ENCODE peak calls at places on chromosomes 11 and 22, in seven cellular contexts. One of them, this sample, is unnamed.

GRCh38 chr11:101583180-101584128 is at the start of gene TRPC6:
- DNase-seq in body of pancreas: peak
- DNase-seq in epithelial cell of esophagus: peak
- DNase-seq in brain microvascular endothelial cell: peak
- DNase-seq in DND-41: no peak
- DNase-seq in colonic mucosa: no peak
- DNase-seq in IMR-90: peak
- DNase-seq in this sample: peak

GRCh38 chr11:2508793-2509192 is 64.0 kb downstream of the KCNQ1 start:
- DNase-seq in body of pancreas: no peak
- DNase-seq in epithelial cell of esophagus: no peak
- DNase-seq in brain microvascular endothelial cell: no peak
- DNase-seq in DND-41: no peak
- DNase-seq in colonic mucosa: no peak
- DNase-seq in IMR-90: no peak
- DNase-seq in this sample: no peak

GRCh38 chr22:48800036-48800885 is 1027.4 kb downstream of the BRD1 start:
- DNase-seq in body of pancreas: no peak
- DNase-seq in epithelial cell of esophagus: no peak
- DNase-seq in brain microvascular endothelial cell: no peak
- DNase-seq in DND-41: no peak
- DNase-seq in colonic mucosa: no peak
- DNase-seq in IMR-90: no peak
- DNase-seq in this sample: no peak

GRCh38 chr22:17152340-17152739 is 6.7 kb downstream of the HDHD5 start:
- DNase-seq in body of pancreas: no peak
- DNase-seq in epithelial cell of esophagus: no peak
- DNase-seq in brain microvascular endothelial cell: no peak
- DNase-seq in DND-41: no peak
- DNase-seq in colonic mucosa: no peak
- DNase-seq in IMR-90: no peak
- DNase-seq in this sample: no peak

GRCh38 chr22:19911540-19912235 is 29.9 kb upstream of the COMT start:
- DNase-seq in body of pancreas: no peak
- DNase-seq in epithelial cell of esophagus: no peak
- DNase-seq in brain microvascular endothelial cell: no peak
- DNase-seq in DND-41: no peak
- DNase-seq in colonic mucosa: no peak
- DNase-seq in IMR-90: no peak
- DNase-seq in this sample: no peak

GRCh38 chr11:67286621-67287333 is 2.3 kb upstream of the ANKRD13D start:
- DNase-seq in body of pancreas: no peak
- DNase-seq in epithelial cell of esophagus: no peak
- DNase-seq in brain microvascular endothelial cell: no peak
- DNase-seq in DND-41: no peak
- DNase-seq in colonic mucosa: no peak
- DNase-seq in IMR-90: no peak
- DNase-seq in this sample: no peak

GRCh38 chr11:33500331-33500730 is 200.3 kb downstream of the C11orf91 start:
- DNase-seq in body of pancreas: no peak
- DNase-seq in epithelial cell of esophagus: no peak
- DNase-seq in brain microvascular endothelial cell: no peak
- DNase-seq in DND-41: no peak
- DNase-seq in colonic mucosa: no peak
- DNase-seq in IMR-90: peak
- DNase-seq in this sample: peak

GRCh38 chr11:28170759-28171158 is 62.6 kb downstream of the METTL15 start:
- DNase-seq in body of pancreas: no peak
- DNase-seq in epithelial cell of esophagus: no peak
- DNase-seq in brain microvascular endothelial cell: no peak
- DNase-seq in DND-41: no peak
- DNase-seq in colonic mucosa: no peak
- DNase-seq in IMR-90: no peak
- DNase-seq in this sample: no peak

GRCh38 chr22:17191163-17191562 is 28.1 kb downstream of the ADA2 start:
- DNase-seq in body of pancreas: no peak
- DNase-seq in epithelial cell of esophagus: no peak
- DNase-seq in brain microvascular endothelial cell: peak
- DNase-seq in DND-41: no peak
- DNase-seq in colonic mucosa: no peak
- DNase-seq in IMR-90: peak
- DNase-seq in this sample: no peak

GRCh38 chr22:39185601-39186012 is 33.1 kb upstream of the CBX7 start:
- DNase-seq in body of pancreas: no peak
- DNase-seq in epithelial cell of esophagus: no peak
- DNase-seq in brain microvascular endothelial cell: no peak
- DNase-seq in DND-41: no peak
- DNase-seq in colonic mucosa: no peak
- DNase-seq in IMR-90: peak
- DNase-seq in this sample: no peak

GRCh38 chr22:39937881-39938280 is 22.3 kb upstream of the TMA7B start:
- DNase-seq in body of pancreas: no peak
- DNase-seq in epithelial cell of esophagus: no peak
- DNase-seq in brain microvascular endothelial cell: no peak
- DNase-seq in DND-41: no peak
- DNase-seq in colonic mucosa: no peak
- DNase-seq in IMR-90: no peak
- DNase-seq in this sample: no peak

GRCh38 chr11:57214494-57214893 is 22.6 kb downstream of the APLNR start:
- DNase-seq in body of pancreas: no peak
- DNase-seq in epithelial cell of esophagus: peak
- DNase-seq in brain microvascular endothelial cell: peak
- DNase-seq in DND-41: no peak
- DNase-seq in colonic mucosa: no peak
- DNase-seq in IMR-90: peak
- DNase-seq in this sample: peak

GRCh38 chr11:111982019-111982464 is 43.2 kb upstream of the DLAT start:
- DNase-seq in body of pancreas: peak
- DNase-seq in epithelial cell of esophagus: peak
- DNase-seq in brain microvascular endothelial cell: peak
- DNase-seq in DND-41: peak
- DNase-seq in colonic mucosa: peak
- DNase-seq in IMR-90: peak
- DNase-seq in this sample: peak

GRCh38 chr22:40976866-40977700 is 25.9 kb downstream of the RBX1 start:
- DNase-seq in body of pancreas: no peak
- DNase-seq in epithelial cell of esophagus: no peak
- DNase-seq in brain microvascular endothelial cell: no peak
- DNase-seq in DND-41: no peak
- DNase-seq in colonic mucosa: no peak
- DNase-seq in IMR-90: no peak
- DNase-seq in this sample: no peak

GRCh38 chr11:126969865-126970479 is 30.6 kb downstream of the KIRREL3 start:
- DNase-seq in body of pancreas: no peak
- DNase-seq in epithelial cell of esophagus: no peak
- DNase-seq in brain microvascular endothelial cell: peak
- DNase-seq in DND-41: no peak
- DNase-seq in colonic mucosa: no peak
- DNase-seq in IMR-90: peak
- DNase-seq in this sample: peak

GRCh38 chr11:64017950-64018224 is 17.8 kb upstream of the FLRT1 start:
- DNase-seq in body of pancreas: no peak
- DNase-seq in epithelial cell of esophagus: no peak
- DNase-seq in brain microvascular endothelial cell: no peak
- DNase-seq in DND-41: no peak
- DNase-seq in colonic mucosa: no peak
- DNase-seq in IMR-90: no peak
- DNase-seq in this sample: no peak

GRCh38 chr11:11501546-11502274 is 120.1 kb downstream of the GALNT18 start:
- DNase-seq in body of pancreas: no peak
- DNase-seq in epithelial cell of esophagus: peak
- DNase-seq in brain microvascular endothelial cell: no peak
- DNase-seq in DND-41: no peak
- DNase-seq in colonic mucosa: peak
- DNase-seq in IMR-90: no peak
- DNase-seq in this sample: no peak

GRCh38 chr11:130159657-130160459 is at the start of gene ST14:
- DNase-seq in body of pancreas: peak
- DNase-seq in epithelial cell of esophagus: peak
- DNase-seq in brain microvascular endothelial cell: no peak
- DNase-seq in DND-41: no peak
- DNase-seq in colonic mucosa: peak
- DNase-seq in IMR-90: no peak
- DNase-seq in this sample: peak

GRCh38 chr11:130728185-130729160 is 187.8 kb downstream of the SNX19 start:
- DNase-seq in body of pancreas: no peak
- DNase-seq in epithelial cell of esophagus: peak
- DNase-seq in brain microvascular endothelial cell: no peak
- DNase-seq in DND-41: no peak
- DNase-seq in colonic mucosa: no peak
- DNase-seq in IMR-90: no peak
- DNase-seq in this sample: peak

GRCh38 chr11:102438311-102439062 is 14.1 kb downstream of the TMEM123 start:
- DNase-seq in body of pancreas: peak
- DNase-seq in epithelial cell of esophagus: no peak
- DNase-seq in brain microvascular endothelial cell: peak
- DNase-seq in DND-41: no peak
- DNase-seq in colonic mucosa: no peak
- DNase-seq in IMR-90: no peak
- DNase-seq in this sample: no peak

GRCh38 chr22:30841264-30841663 is 127.3 kb downstream of the MORC2 start:
- DNase-seq in body of pancreas: no peak
- DNase-seq in epithelial cell of esophagus: peak
- DNase-seq in brain microvascular endothelial cell: no peak
- DNase-seq in DND-41: no peak
- DNase-seq in colonic mucosa: no peak
- DNase-seq in IMR-90: peak
- DNase-seq in this sample: peak

GRCh38 chr22:29093501-29093921 is 20.7 kb downstream of the KREMEN1 start:
- DNase-seq in body of pancreas: no peak
- DNase-seq in epithelial cell of esophagus: no peak
- DNase-seq in brain microvascular endothelial cell: no peak
- DNase-seq in DND-41: no peak
- DNase-seq in colonic mucosa: no peak
- DNase-seq in IMR-90: peak
- DNase-seq in this sample: peak

GRCh38 chr22:31238057-31238456 is 26.0 kb downstream of the LIMK2 start:
- DNase-seq in body of pancreas: no peak
- DNase-seq in epithelial cell of esophagus: no peak
- DNase-seq in brain microvascular endothelial cell: no peak
- DNase-seq in DND-41: no peak
- DNase-seq in colonic mucosa: no peak
- DNase-seq in IMR-90: no peak
- DNase-seq in this sample: no peak

GRCh38 chr11:9876331-9876730 is 212.5 kb downstream of the SWAP70 start:
- DNase-seq in body of pancreas: no peak
- DNase-seq in epithelial cell of esophagus: no peak
- DNase-seq in brain microvascular endothelial cell: no peak
- DNase-seq in DND-41: no peak
- DNase-seq in colonic mucosa: no peak
- DNase-seq in IMR-90: no peak
- DNase-seq in this sample: no peak
- H3K4me3 ChIP-seq in body of pancreas: no peak
- H3K4me3 ChIP-seq in epithelial cell of esophagus: no peak
- H3K4me3 ChIP-seq in brain microvascular endothelial cell: no peak
- H3K4me3 ChIP-seq in DND-41: no peak
- H3K4me3 ChIP-seq in colonic mucosa: no peak
- H3K4me3 ChIP-seq in IMR-90: no peak
- H3K4me3 ChIP-seq in this sample: no peak

DNA sequence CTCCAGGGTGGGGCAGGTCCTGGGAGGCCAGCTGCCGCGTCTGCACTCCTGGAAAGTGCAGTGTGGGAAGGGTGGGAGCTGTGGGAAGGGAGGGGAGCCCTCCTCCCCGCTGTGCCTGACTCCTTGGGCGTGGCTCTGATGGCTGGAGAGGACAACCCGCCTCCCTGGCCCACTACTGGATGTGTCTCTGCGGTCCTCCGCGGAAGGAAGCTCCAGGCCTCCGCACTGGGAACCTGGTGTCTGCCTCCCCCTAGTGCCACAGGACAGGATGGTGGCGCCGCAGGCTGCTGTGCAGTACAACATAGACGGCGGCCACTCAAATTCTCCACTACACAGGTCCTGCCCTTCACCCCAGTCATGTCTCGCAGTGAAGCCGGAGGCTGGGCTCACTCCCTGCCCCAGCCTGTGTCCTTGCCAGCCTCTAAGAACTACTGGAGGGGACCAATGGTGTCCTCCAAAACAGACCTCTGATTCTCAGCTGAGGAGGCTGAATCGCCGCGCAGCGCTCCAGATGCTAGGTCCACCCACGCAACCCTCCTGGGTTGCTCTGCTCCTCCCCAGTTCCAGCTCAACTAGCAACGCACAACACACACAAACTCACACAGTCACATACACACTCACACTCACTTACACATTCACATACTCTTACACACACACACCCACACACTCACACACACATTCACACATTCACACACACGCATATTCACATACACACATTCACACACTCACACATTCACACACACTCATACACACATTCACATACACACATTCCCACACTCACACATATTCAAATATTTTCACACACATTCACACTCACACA is 12.4 kb upstream of the DSCAML1 start:
- DNase-seq in body of pancreas: peak
- DNase-seq in epithelial cell of esophagus: peak
- DNase-seq in brain microvascular endothelial cell: peak
- DNase-seq in DND-41: no peak
- DNase-seq in colonic mucosa: peak
- DNase-seq in IMR-90: peak
- DNase-seq in this sample: peak
- H3K4me3 ChIP-seq in body of pancreas: no peak
- H3K4me3 ChIP-seq in epithelial cell of esophagus: no peak
- H3K4me3 ChIP-seq in brain microvascular endothelial cell: peak
- H3K4me3 ChIP-seq in DND-41: no peak
- H3K4me3 ChIP-seq in colonic mucosa: no peak
- H3K4me3 ChIP-seq in IMR-90: no peak
- H3K4me3 ChIP-seq in this sample: no peak

GRCh38 chr11:21865541-21865940 is 327.3 kb upstream of the ANO5 start:
- DNase-seq in body of pancreas: no peak
- DNase-seq in epithelial cell of esophagus: no peak
- DNase-seq in brain microvascular endothelial cell: no peak
- DNase-seq in DND-41: no peak
- DNase-seq in colonic mucosa: no peak
- DNase-seq in IMR-90: no peak
- DNase-seq in this sample: no peak
- H3K4me3 ChIP-seq in body of pancreas: no peak
- H3K4me3 ChIP-seq in epithelial cell of esophagus: no peak
- H3K4me3 ChIP-seq in brain microvascular endothelial cell: no peak
- H3K4me3 ChIP-seq in DND-41: no peak
- H3K4me3 ChIP-seq in colonic mucosa: no peak
- H3K4me3 ChIP-seq in IMR-90: no peak
- H3K4me3 ChIP-seq in this sample: no peak

DNA sequence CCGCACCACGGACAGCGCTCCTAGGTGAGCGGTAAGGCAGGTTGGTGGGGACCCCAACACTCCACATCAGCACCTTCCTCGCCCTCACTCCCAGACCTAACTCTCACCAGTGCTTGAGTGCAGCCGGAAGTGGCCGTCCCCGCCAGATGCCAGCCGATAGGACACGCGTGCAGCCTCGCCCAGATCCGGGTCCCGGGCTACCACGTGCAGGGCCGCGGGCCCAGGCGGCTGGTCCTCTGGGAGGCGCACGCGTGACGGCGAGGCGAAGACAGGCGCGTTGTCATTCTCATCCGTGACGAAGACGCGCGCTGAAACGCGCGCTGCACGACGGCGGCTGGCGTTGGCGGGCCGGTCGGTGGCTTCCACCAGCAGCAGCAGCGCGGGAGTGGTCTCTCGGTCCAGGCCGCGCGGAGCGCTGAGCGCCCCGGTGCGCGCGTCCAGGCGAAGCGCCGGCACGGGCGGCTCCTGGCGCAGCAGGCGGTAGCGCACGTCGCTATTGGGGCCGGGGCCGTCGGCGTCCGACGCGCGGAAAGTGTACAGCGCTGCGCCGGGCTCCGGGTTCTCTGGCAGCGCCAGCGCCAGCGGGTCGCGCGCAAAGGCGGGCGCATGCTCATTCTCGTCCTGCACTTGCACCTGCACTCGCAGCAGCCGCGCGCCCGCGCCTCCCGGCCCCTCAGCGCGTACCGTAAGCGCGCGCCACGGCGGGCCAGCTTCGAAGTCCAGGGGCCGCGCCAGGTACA is 10.8 kb upstream of the TPP1 start:
- DNase-seq in body of pancreas: peak
- DNase-seq in epithelial cell of esophagus: peak
- DNase-seq in brain microvascular endothelial cell: no peak
- DNase-seq in DND-41: no peak
- DNase-seq in colonic mucosa: peak
- DNase-seq in IMR-90: no peak
- DNase-seq in this sample: no peak
- H3K4me3 ChIP-seq in body of pancreas: peak
- H3K4me3 ChIP-seq in epithelial cell of esophagus: no peak
- H3K4me3 ChIP-seq in brain microvascular endothelial cell: no peak
- H3K4me3 ChIP-seq in DND-41: no peak
- H3K4me3 ChIP-seq in colonic mucosa: peak
- H3K4me3 ChIP-seq in IMR-90: no peak
- H3K4me3 ChIP-seq in this sample: no peak